ENCODE peak calls at places on chromosomes 2 and 18, in ten cellular contexts. R is transverse colon, Q is adrenal gland, X is uterus, K is breast epithelium, G is IMR-90, I is K562, Z is suprapubic skin, P is tibial nerve, H is ovary. E is an unnamed sample.

GRCh38 chr18:58639751-58640427 is 11.0 kb upstream of the ALPK2 start:
- DNase-seq in G (peak; percentile 69), P (no peak), Q (no peak), X (no peak), H (no peak), K (no peak), R (no peak), I (no peak), Z (no peak), E (no peak)

GRCh38 chr2:207334631-207335371 is 169.1 kb upstream of the KLF7 start:
- DNase-seq in R (peak; percentile 47), H (peak; percentile 60), X (peak; percentile 61), Q (peak; percentile 32), I (no peak), P (peak; percentile 14), Z (no peak), K (peak; percentile 72), G (peak; percentile 100), E (peak; percentile 78)

GRCh38 chr2:199693861-199694260 is 157.1 kb downstream of the FTCDNL1 start:
- DNase-seq in I (no peak), H (no peak), X (no peak), Z (no peak), Q (no peak), P (no peak), R (no peak), G (no peak), K (no peak), E (no peak)

GRCh38 chr2:151979694-151980093 is 119.2 kb downstream of the CACNB4 start:
- DNase-seq in H (no peak), K (no peak), P (no peak), I (no peak), Z (no peak), X (no peak), R (no peak), G (no peak), Q (no peak), E (no peak)

GRCh38 chr2:100416939-100417744 is at the start of gene CHST10:
- DNase-seq in Q (peak; percentile 55), H (peak; percentile 75), P (no peak), Z (no peak), K (no peak), I (peak; percentile 92), X (peak; percentile 61), R (peak; percentile 33), G (peak; percentile 28), E (peak; percentile 80)

GRCh38 chr2:144942516-144943256 is 422.8 kb upstream of the ZEB2 start:
- DNase-seq in P (no peak), R (peak; percentile 78), Q (no peak), Z (no peak), H (no peak), X (no peak), G (peak; percentile 81), K (no peak), I (no peak), E (no peak)

GRCh38 chr2:16214861-16215260 is 274.5 kb downstream of the MYCN start:
- DNase-seq in P (no peak), Q (no peak), K (no peak), Z (no peak), R (no peak), X (no peak), G (no peak), H (no peak), I (no peak), E (no peak)

GRCh38 chr2:3512086-3512485 is 7.2 kb downstream of the ADI1 start:
- DNase-seq in K (no peak), Z (no peak), P (no peak), I (no peak), Q (no peak), H (no peak), R (no peak), G (no peak), X (no peak), E (no peak)

GRCh38 chr2:79511320-79511951 is 1.4 kb upstream of the CTNNA2 start:
- DNase-seq in Q (peak; percentile 46), P (no peak), H (peak; percentile 14), Z (no peak), X (no peak), I (peak; percentile 35), G (peak; percentile 28), R (peak; percentile 35), K (no peak), E (no peak)

GRCh38 chr2:29305762-29306161 is 190.5 kb downstream of the CLIP4 start:
- DNase-seq in H (no peak), G (no peak), Q (no peak), Z (no peak), X (no peak), P (no peak), I (no peak), K (no peak), R (no peak), E (no peak)

GRCh38 chr18:50654658-50655550 is 95.0 kb downstream of the MAPK4 start:
- DNase-seq in K (no peak), G (no peak), Z (no peak), X (no peak), R (no peak), H (peak; percentile 31), P (no peak), Q (no peak), I (no peak), E (peak; percentile 70)

GRCh38 chr2:47119001-47119400 is 36.1 kb downstream of the STPG4 start:
- DNase-seq in X (no peak), H (no peak), R (no peak), K (no peak), P (no peak), Q (no peak), Z (no peak), I (no peak), G (peak; percentile 89), E (no peak)

GRCh38 chr2:15986068-15986560 is 45.8 kb downstream of the MYCN start:
- DNase-seq in X (no peak), P (no peak), I (no peak), Q (no peak), G (no peak), H (no peak), K (no peak), R (no peak), Z (no peak), E (no peak)

GRCh38 chr2:19775838-19776237 is 125.9 kb downstream of the TTC32 start:
- DNase-seq in G (peak; percentile 69), X (no peak), H (no peak), Q (no peak), P (no peak), Z (no peak), I (no peak), K (no peak), R (no peak), E (no peak)

GRCh38 chr18:35580748-35581534 is 599 bp upstream of the GALNT1 start:
- DNase-seq in G (peak; percentile 41), H (peak; percentile 75), Z (peak; percentile 80), Q (peak; percentile 68), P (peak; percentile 20), X (peak; percentile 53), R (peak; percentile 60), I (peak; percentile 76), K (peak; percentile 28), E (peak; percentile 65)

GRCh38 chr2:10759151-10759714 is 37.8 kb downstream of the ATP6V1C2 start:
- DNase-seq in R (peak; percentile 45), Z (no peak), H (no peak), K (peak; percentile 53), I (no peak), X (no peak), P (no peak), G (no peak), Q (no peak), E (no peak)

GRCh38 chr18:3248670-3249359 is 1.2 kb downstream of the MYL12A start:
- DNase-seq in H (no peak), G (peak; percentile 57), P (no peak), Q (no peak), X (no peak), I (no peak), R (peak; percentile 57), K (peak; percentile 54), Z (no peak), E (no peak)
- TF ChIP-seq POLR2A in H (no peak), G (no peak), P (no peak), Q (no peak), X (no peak), I (no peak), R (peak; percentile 58), K (no peak), Z (no peak), E (no peak)

DNA sequence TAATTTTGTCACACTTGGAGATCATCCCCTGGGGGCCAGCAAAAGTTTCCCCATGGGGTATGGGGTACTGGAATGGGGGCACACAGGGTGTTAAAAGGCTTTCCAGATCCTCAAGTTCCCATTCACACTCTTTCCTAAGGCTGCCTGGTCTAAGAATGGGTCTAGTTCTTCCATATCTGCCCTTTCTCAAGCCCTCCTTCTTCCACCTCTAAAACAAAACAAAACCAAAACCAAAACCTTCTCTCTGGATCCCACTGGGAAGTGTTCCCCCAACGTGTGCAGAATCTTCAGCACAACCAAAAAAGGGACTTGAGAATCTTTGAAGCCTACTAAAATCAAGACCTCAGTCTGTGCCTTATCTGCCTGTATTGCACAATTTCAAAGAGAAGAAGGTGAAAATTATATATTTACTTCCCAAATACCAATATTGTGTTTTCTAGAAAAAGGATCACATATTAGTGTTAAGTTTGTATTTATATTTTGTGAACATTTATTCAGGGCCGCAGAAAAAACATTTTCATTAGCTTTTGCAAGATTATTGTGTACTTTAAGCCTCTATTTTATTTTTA is 207.2 kb upstream of the TCF4 start:
- DNase-seq in R (no peak), Q (no peak), K (no peak), H (no peak), Z (no peak), P (no peak), I (no peak), G (peak; percentile 17), X (no peak), E (no peak)
- H3K9me3 ChIP-seq in R (no peaks in the 10 kb centered on the region), Q (no peaks in the 10 kb centered on the region), K (no peaks in the 10 kb centered on the region), H (no peaks in the 10 kb centered on the region), Z (no peaks in the 10 kb centered on the region), P (no peaks in the 10 kb centered on the region), I (no peaks in the 10 kb centered on the region), G (no peaks in the 10 kb centered on the region), X (no peaks in the 10 kb centered on the region), E (peaks cover 4% of the 10 kb centered on the region)

DNA sequence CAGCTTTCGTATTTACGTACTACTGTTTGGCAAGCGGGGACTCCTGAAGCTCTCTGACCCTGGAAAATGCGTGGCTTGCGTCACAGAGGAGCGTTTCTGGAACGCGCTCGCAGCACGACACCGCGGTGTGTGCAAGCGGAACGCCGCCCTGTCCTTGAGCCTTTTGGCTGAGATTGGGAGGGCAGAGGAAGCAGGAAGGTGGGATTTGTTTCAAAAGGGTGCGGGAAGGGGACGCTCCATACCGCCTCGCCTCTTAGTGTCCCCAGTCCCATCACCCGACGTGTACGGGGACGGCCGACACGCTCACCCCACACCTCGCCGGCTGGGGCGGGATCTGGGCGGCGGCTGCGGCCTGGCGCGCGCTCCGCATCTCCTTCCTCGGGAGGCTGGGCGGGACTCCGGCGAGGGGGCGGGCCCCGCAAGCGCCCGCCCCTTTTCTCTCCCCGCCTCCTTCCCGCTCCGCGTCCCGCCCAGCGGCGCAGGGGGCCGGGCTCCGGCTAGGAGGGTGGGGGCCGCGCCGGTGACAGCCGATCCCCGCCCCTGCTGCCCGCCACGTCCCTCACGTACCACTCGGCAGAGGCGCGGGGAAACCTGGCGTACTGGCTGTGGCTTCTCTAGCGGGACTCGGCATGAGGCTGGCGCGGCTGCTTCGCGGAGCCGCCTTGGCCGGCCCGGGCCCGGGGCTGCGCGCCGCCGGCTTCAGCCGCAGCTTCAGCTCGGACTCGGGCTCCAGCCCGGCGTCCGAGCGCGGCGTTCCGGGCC is at the start of gene PDK1:
- DNase-seq in H (peak; percentile 93), Z (peak; percentile 94), G (peak; percentile 87), P (peak; percentile 66), Q (peak; percentile 94), R (peak; percentile 93), K (peak; percentile 78), X (peak; percentile 89), I (peak; percentile 97), E (peak; percentile 90)
- TF ChIP-seq POLR2A in H (peak; percentile 81), Z (no peak), G (peak; percentile 87), P (peak; percentile 71), Q (peak; percentile 89), R (peak; percentile 84), K (peak; percentile 63), X (peak; percentile 84), I (peak; percentile 96), E (no peak)

GRCh38 chr18:9495465-9495864 is 20.2 kb downstream of the RALBP1 start:
- DNase-seq in X (no peak), R (no peak), I (no peak), Q (no peak), H (no peak), G (no peak), K (no peak), P (no peak), Z (no peak), E (no peak)
- H3K9me3 ChIP-seq in X (no peaks in the 10 kb centered on the region), R (no peaks in the 10 kb centered on the region), I (no peaks in the 10 kb centered on the region), Q (no peaks in the 10 kb centered on the region), H (no peaks in the 10 kb centered on the region), G (no peaks in the 10 kb centered on the region), K (no peaks in the 10 kb centered on the region), P (no peaks in the 10 kb centered on the region), Z (no peaks in the 10 kb centered on the region), E (no peaks in the 10 kb centered on the region)